ENCODE peak calls at places on chromosome 7, in seven cellular contexts. B is H9, D is IMR-90, L is H1, X is neuronal stem cell, Z is mesendoderm, K is trophoblast cell. T is an unnamed sample. For H3K79me1, the result is how much of the 10 kb centered on the place peaks cover.

GRCh38 chr7:143934526-143935340 is at the start of gene OR2F2:
- DNase-seq in D (peak), K (no peak), X (no peak), L (no peak), Z (no peak), B (no peak), T (peak)

GRCh38 chr7:42605800-42606199 is 306.1 kb downstream of the C7orf25 start:
- DNase-seq in Z (no peak), B (no peak), D (no peak), L (no peak), K (no peak), X (no peak), T (peak)

GRCh38 chr7:72706521-72706920 is 121.5 kb downstream of the TYW1B start:
- DNase-seq in Z (no peak), D (no peak), B (no peak), X (no peak), L (no peak), K (no peak), T (no peak)

GRCh38 chr7:111697771-111698170 is 135.5 kb upstream of the IMMP2L start:
- DNase-seq in Z (no peak), K (peak), D (peak), L (no peak), X (no peak), B (no peak), T (no peak)

GRCh38 chr7:129748710-129749109 is 137.2 kb downstream of the NRF1 start:
- DNase-seq in X (no peak), B (no peak), L (no peak), K (no peak), Z (no peak), D (peak), T (peak)

GRCh38 chr7:16741676-16742075 is 11.9 kb upstream of the TSPAN13 start:
- DNase-seq in B (no peak), K (no peak), L (no peak), Z (no peak), X (no peak), D (no peak), T (no peak)

GRCh38 chr7:36661135-36661840 is 63.0 kb downstream of the AOAH start:
- DNase-seq in K (no peak), L (no peak), B (peak), X (no peak), Z (peak), D (peak), T (no peak)

GRCh38 chr7:86950360-86950759 is 109.1 kb downstream of the ELAPOR2 start:
- DNase-seq in Z (no peak), L (no peak), D (no peak), X (no peak), K (no peak), B (no peak), T (no peak)

GRCh38 chr7:130921391-130922180 is 187.6 kb upstream of the KLF14 start:
- DNase-seq in Z (no peak), B (no peak), X (peak), K (no peak), D (peak), L (no peak), T (no peak)

GRCh38 chr7:157701395-157701794 is 364.6 kb downstream of the DNAJB6 start:
- DNase-seq in L (no peak), K (no peak), B (no peak), D (no peak), Z (no peak), X (no peak), T (no peak)

GRCh38 chr7:91062713-91063112 is 201.5 kb upstream of the FZD1 start:
- DNase-seq in Z (no peak), X (no peak), L (no peak), K (no peak), B (no peak), D (no peak), T (no peak)

GRCh38 chr7:78221961-78222751 is 423.6 kb downstream of the PHTF2 start:
- DNase-seq in K (peak), L (no peak), B (no peak), D (peak), X (no peak), Z (peak), T (peak)

GRCh38 chr7:159027803-159028455 is 116.7 kb downstream of the VIPR2 start:
- DNase-seq in K (no peak), D (no peak), L (no peak), Z (peak), B (peak), X (no peak), T (no peak)

GRCh38 chr7:99478464-99479440 is 6.1 kb downstream of the ZNF789 start:
- DNase-seq in L (no peak), K (no peak), B (no peak), Z (no peak), X (no peak), D (no peak), T (no peak)

GRCh38 chr7:51310131-51310583 is 6.5 kb downstream of the COBL start:
- DNase-seq in L (no peak), K (no peak), B (no peak), Z (no peak), D (no peak), X (no peak), T (no peak)

GRCh38 chr7:141550694-141551079 is 523 bp upstream of the AGK start:
- DNase-seq in B (peak), X (no peak), D (no peak), L (no peak), K (no peak), Z (no peak), T (no peak)

GRCh38 chr7:140645166-140645565 is 4.6 kb upstream of the DENND2A start:
- DNase-seq in D (no peak), L (no peak), K (no peak), X (no peak), Z (peak), B (peak), T (no peak)

GRCh38 chr7:142104550-142105527 is 6.7 kb upstream of the MGAM2 start:
- DNase-seq in D (no peak), Z (no peak), B (no peak), L (no peak), K (peak), X (no peak), T (no peak)

GRCh38 chr7:16078076-16078952 is 343.0 kb downstream of the CRPPA start:
- DNase-seq in D (peak), K (peak), B (no peak), L (no peak), Z (peak), X (peak), T (peak)

GRCh38 chr7:128793184-128793552 is 1.4 kb downstream of the CCDC136 start:
- DNase-seq in X (no peak), L (no peak), D (no peak), B (no peak), Z (no peak), K (no peak), T (no peak)

GRCh38 chr7:116569737-116570136 is 44.9 kb downstream of the CAV1 start:
- DNase-seq in D (peak), X (no peak), L (no peak), Z (no peak), B (no peak), K (no peak), T (peak)

GRCh38 chr7:117975436-117975835 is 102.2 kb upstream of the CTTNBP2 start:
- DNase-seq in L (no peak), X (no peak), Z (no peak), B (no peak), D (no peak), K (no peak), T (no peak)

GRCh38 chr7:151173386-151174245 is 6.1 kb upstream of the GBX1 start:
- DNase-seq in L (no peak), X (no peak), B (no peak), K (no peak), D (no peak), Z (no peak), T (no peak)

GRCh38 chr7:95012001-95012400 is 104.6 kb downstream of the PPP1R9A start:
- DNase-seq in X (no peak), L (no peak), D (no peak), B (no peak), Z (no peak), K (no peak), T (no peak)

GRCh38 chr7:132865766-132866531 is 215.9 kb downstream of the CHCHD3 start:
- DNase-seq in L (no peak), X (no peak), D (peak), Z (no peak), B (no peak), K (no peak), T (peak)

GRCh38 chr7:107233174-107233573 is 64.4 kb downstream of the HBP1 start:
- DNase-seq in B (no peak), D (no peak), K (no peak), X (no peak), L (no peak), Z (peak), T (no peak)

GRCh38 chr7:4144801-4145470 is 537.2 kb upstream of the FOXK1 start:
- DNase-seq in X (peak), D (peak), K (no peak), L (no peak), B (peak), Z (peak), T (peak)

GRCh38 chr7:95001258-95001657 is 93.9 kb downstream of the PPP1R9A start:
- DNase-seq in Z (no peak), B (no peak), L (no peak), K (no peak), X (no peak), D (no peak), T (no peak)

GRCh38 chr7:139108256-139109187 is 998 bp downstream of the ZC3HAV1 start:
- DNase-seq in Z (peak), X (peak), L (no peak), K (peak), D (peak), B (peak), T (peak)

GRCh38 chr7:104943502-104944343 is 70.3 kb upstream of the KMT2E start:
- DNase-seq in L (no peak), K (no peak), Z (peak), D (no peak), X (no peak), B (no peak), T (no peak)

GRCh38 chr7:140506788-140507464 is 27.6 kb upstream of the MKRN1 start:
- DNase-seq in B (peak), D (peak), L (peak), X (no peak), Z (peak), K (no peak), T (peak)

GRCh38 chr7:45683556-45684148 is 109.5 kb downstream of the ADCY1 start:
- DNase-seq in X (no peak), K (no peak), B (peak), Z (no peak), D (no peak), L (no peak), T (no peak)

GRCh38 chr7:27099224-27099838 is 3.2 kb downstream of the HOXA2 start:
- DNase-seq in B (no peak), K (no peak), L (no peak), D (peak), Z (peak), X (peak), T (peak)

GRCh38 chr7:100065452-100066186 is 15.9 kb downstream of the ZNF3 start:
- DNase-seq in B (no peak), D (peak), L (no peak), Z (no peak), K (no peak), X (no peak), T (peak)

GRCh38 chr7:124840435-124840834 is 74.8 kb upstream of the GPR37 start:
- DNase-seq in D (no peak), K (no peak), X (peak), B (no peak), Z (peak), L (no peak), T (peak)

GRCh38 chr7:102992820-102993531 is 80.2 kb downstream of the LRRC17 start:
- DNase-seq in D (peak), L (no peak), B (no peak), Z (no peak), K (no peak), X (no peak), T (peak)

GRCh38 chr7:140478361-140479061 is 794 bp downstream of the MKRN1 start:
- DNase-seq in D (peak), X (peak), L (no peak), K (no peak), Z (peak), B (peak), T (peak)

GRCh38 chr7:55052726-55053431 is 34.1 kb downstream of the EGFR start:
- DNase-seq in B (no peak), Z (no peak), L (no peak), X (no peak), D (peak), K (no peak), T (peak)

GRCh38 chr7:95550546-95550945 is 45.8 kb downstream of the PDK4 start:
- DNase-seq in X (no peak), L (no peak), Z (no peak), B (no peak), K (no peak), D (no peak), T (no peak)

GRCh38 chr7:18364403-18364795 is 131.2 kb upstream of the HDAC9 start:
- DNase-seq in X (no peak), Z (no peak), L (no peak), B (no peak), K (no peak), D (no peak), T (no peak)

DNA sequence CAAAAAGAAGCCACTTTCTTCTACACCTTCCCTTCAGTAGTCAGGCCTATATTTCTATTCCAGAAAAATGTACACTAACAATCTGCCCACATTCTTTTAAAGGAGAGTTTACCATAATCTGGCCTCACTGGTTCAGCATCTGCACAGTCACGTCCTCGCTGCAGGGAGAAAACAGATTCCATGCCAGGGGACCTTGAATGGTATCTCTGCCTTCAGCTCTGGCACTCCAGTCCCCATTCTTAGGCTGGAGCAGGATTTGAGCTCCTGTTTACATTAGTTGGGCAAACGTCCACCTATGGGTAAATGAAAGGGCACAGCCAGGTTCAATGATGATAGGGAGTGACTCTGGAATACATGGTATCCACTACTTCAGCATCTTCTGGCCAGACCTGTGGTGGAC is 371.0 kb upstream of the MTPN start:
- DNase-seq in X (no peak), B (no peak), L (no peak), Z (no peak), D (no peak), K (no peak), T (no peak)
- H3K79me1 ChIP-seq in X (under half), B (under half), L (under half), Z (under half), D (under half), K (under half), T (under half)

GRCh38 chr7:112889268-112889667 is 99.1 kb upstream of the TMEM168 start:
- DNase-seq in X (no peak), B (no peak), Z (no peak), L (no peak), D (no peak), K (no peak), T (no peak)
- H3K79me1 ChIP-seq in X (under half), B (under half), Z (under half), L (under half), D (under half), K (under half), T (under half)

GRCh38 chr7:2775376-2775775 is 68.7 kb downstream of the GNA12 start:
- DNase-seq in X (no peak), Z (no peak), D (no peak), B (no peak), L (no peak), K (no peak), T (no peak)

GRCh38 chr7:2776353-2776752 is 67.8 kb downstream of the GNA12 start:
- DNase-seq in X (no peak), B (no peak), D (no peak), K (no peak), Z (no peak), L (no peak), T (no peak)

GRCh38 chr7:2774935-2775334 is 69.2 kb downstream of the GNA12 start:
- DNase-seq in B (no peak), L (no peak), D (no peak), Z (no peak), X (no peak), K (no peak), T (no peak)

GRCh38 chr7:2774280-2774679 is 69.8 kb downstream of the GNA12 start:
- DNase-seq in K (peak), D (no peak), L (no peak), B (no peak), Z (no peak), X (no peak), T (no peak)

GRCh38 chr7:2775785-2776184 is 68.3 kb downstream of the GNA12 start:
- DNase-seq in L (no peak), Z (no peak), X (no peak), K (no peak), D (no peak), B (no peak), T (no peak)
- H3K79me1 ChIP-seq in L (under half), Z (under half), X (under half), K (under half), D (under half), B (under half), T (under half)

DNA sequence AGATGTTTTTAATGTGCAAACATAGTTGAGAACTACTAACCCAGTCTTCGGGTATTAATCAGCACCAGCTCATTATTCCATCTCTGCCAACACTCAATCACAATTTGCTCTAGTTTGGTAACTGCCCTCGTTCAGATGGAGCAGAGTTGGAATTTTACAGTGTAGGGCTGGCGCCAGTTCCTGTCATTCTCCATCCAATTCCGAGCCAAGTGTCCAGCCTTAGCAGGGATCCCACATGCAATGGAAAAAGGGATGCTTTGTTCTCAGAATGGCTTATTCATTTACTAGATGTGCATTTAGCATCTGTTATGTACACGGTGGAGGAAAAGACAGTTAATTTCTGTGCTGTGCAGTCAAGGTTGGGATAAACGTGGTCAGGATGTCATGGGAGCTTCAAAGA is 504.5 kb upstream of the GALNT17 start:
- DNase-seq in X (no peak), Z (no peak), D (no peak), K (no peak), L (no peak), B (no peak), T (no peak)
- H3K79me1 ChIP-seq in X (under half), Z (under half), D (under half), K (under half), L (under half), B (under half), T (under half)

GRCh38 chr7:5689716-5690115 is 91.7 kb downstream of the RNF216 start:
- DNase-seq in X (no peak), K (no peak), L (no peak), D (no peak), Z (no peak), B (no peak), T (no peak)
- H3K79me1 ChIP-seq in X (under half), K (under half), L (under half), D (under half), Z (under half), B (under half), T (under half)

GRCh38 chr7:82841828-82842227 is 320.9 kb downstream of the PCLO start:
- DNase-seq in Z (no peak), K (no peak), B (no peak), D (no peak), X (no peak), L (no peak), T (no peak)
- H3K79me1 ChIP-seq in Z (under half), K (under half), B (under half), D (under half), X (under half), L (under half), T (under half)

GRCh38 chr7:80636709-80637108 is 1.7 kb upstream of the CD36 start:
- DNase-seq in K (no peak), L (no peak), Z (no peak), X (no peak), B (no peak), D (no peak), T (no peak)
- H3K79me1 ChIP-seq in K (under half), L (under half), Z (under half), X (under half), B (under half), D (under half), T (under half)

GRCh38 chr7:113268757-113269156 is 150.4 kb upstream of the SMIM30 start:
- DNase-seq in L (no peak), X (no peak), B (no peak), K (no peak), Z (no peak), D (peak), T (no peak)
- H3K79me1 ChIP-seq in L (under half), X (under half), B (under half), K (under half), Z (under half), D (under half), T (under half)

DNA sequence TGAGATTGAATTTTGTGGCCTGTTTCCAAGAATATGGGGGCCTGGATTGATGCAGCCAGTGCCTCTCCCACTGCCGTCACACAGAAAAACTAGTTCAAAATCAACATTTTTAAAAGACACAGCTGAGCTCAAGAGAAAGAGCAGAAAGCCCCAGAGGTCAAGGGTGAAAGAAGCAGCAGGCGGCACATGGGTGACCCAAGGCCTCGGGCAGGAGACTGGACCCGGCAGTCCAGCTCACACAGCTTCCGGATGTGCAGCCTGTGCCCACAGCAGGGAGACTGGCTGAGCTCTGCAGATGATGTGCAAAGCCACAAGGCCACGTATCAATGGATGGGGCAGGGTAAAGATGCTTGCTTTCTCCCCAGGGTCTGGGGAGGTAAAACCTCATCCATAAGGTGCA is 50.4 kb upstream of the RNF32 start:
- DNase-seq in Z (no peak), K (no peak), D (no peak), B (no peak), L (no peak), X (no peak), T (no peak)
- H3K79me1 ChIP-seq in Z (under half), K (under half), D (under half), B (under half), L (under half), X (under half), T (under half)

GRCh38 chr7:47543056-47543455 is 38.9 kb downstream of the TNS3 start:
- DNase-seq in B (no peak), L (no peak), X (no peak), D (no peak), Z (no peak), K (no peak), T (no peak)
- H3K79me1 ChIP-seq in B (under half), L (under half), X (under half), D (half or more), Z (under half), K (under half), T (under half)

T was measured in mesenchymal stem cell.